ENCODE peak calls at places on chromosomes 1 and 21, in six cellular contexts. G is body of pancreas; R is uterus; O is CD4-positive, alpha-beta T cell; U is substantia nigra; D is right cardiac atrium. Y is an unnamed sample.

GRCh38 chr1:100604372-100604771 is 66.4 kb downstream of the GPR88 start:
- DNase-seq in U (no peak), G (no peak), R (no peak), O (no peak), D (no peak), Y (no peak)

GRCh38 chr1:119007672-119008482 is 19.7 kb upstream of the TBX15 start:
- DNase-seq in O (no peak), U (no peak), D (no peak), G (no peak), R (no peak), Y (no peak)

GRCh38 chr1:33281554-33282303 is 25.4 kb downstream of the ZNF362 start:
- DNase-seq in D (no peak), G (peak; percentile 7), O (no peak), R (no peak), U (no peak), Y (no peak)

GRCh38 chr1:88079036-88079435 is 605.0 kb upstream of the PKN2 start:
- DNase-seq in G (no peak), R (no peak), D (peak; percentile 24), O (no peak), U (no peak), Y (no peak)

GRCh38 chr1:27724961-27725373 is 794 bp upstream of the FAM76A start:
- DNase-seq in G (peak; percentile 19), U (peak; percentile 10), R (no peak), O (peak; percentile 35), D (peak; percentile 71), Y (peak; percentile 4)

GRCh38 chr1:89780721-89781120 is 40.1 kb upstream of the LRRC8D start:
- DNase-seq in D (no peak), R (no peak), O (no peak), U (no peak), G (no peak), Y (peak; percentile 80)

GRCh38 chr1:66617362-66617761 is 83.4 kb downstream of the SGIP1 start:
- DNase-seq in G (no peak), O (no peak), R (no peak), D (no peak), U (no peak), Y (no peak)

GRCh38 chr1:157831968-157832626 is 9.5 kb downstream of the CD5L start:
- DNase-seq in U (no peak), G (no peak), O (no peak), D (no peak), R (no peak), Y (no peak)

GRCh38 chr1:109923131-109923945 is 12.7 kb downstream of the CSF1 start:
- DNase-seq in O (no peak), U (no peak), R (no peak), D (no peak), G (no peak), Y (no peak)

GRCh38 chr1:2237773-2238172 is 9.7 kb downstream of the SKI start:
- DNase-seq in O (no peak), R (no peak), D (peak; percentile 70), U (no peak), G (no peak), Y (no peak)

GRCh38 chr21:38156200-38156599 is 100.6 kb upstream of the KCNJ15 start:
- DNase-seq in R (no peak), G (no peak), D (no peak), O (no peak), U (no peak), Y (no peak)

GRCh38 chr1:207298666-207299065 is 22.8 kb upstream of the CD55 start:
- DNase-seq in U (no peak), R (no peak), D (no peak), G (no peak), O (no peak), Y (peak; percentile 9)

GRCh38 chr1:7578206-7578605 is 192.9 kb upstream of the VAMP3 start:
- DNase-seq in U (no peak), O (no peak), G (no peak), D (no peak), R (no peak), Y (no peak)

GRCh38 chr1:107058245-107059032 is 2.0 kb downstream of the PRMT6 start:
- DNase-seq in G (no peak), R (no peak), O (no peak), D (no peak), U (no peak), Y (no peak)

GRCh38 chr1:156368889-156369684 is at the start of gene RHBG:
- DNase-seq in D (peak; percentile 72), G (peak; percentile 89), U (no peak), O (no peak), R (no peak), Y (no peak)

GRCh38 chr1:159943908-159944622 is 1.3 kb downstream of the IGSF9 start:
- DNase-seq in U (no peak), D (no peak), R (no peak), O (no peak), G (no peak), Y (no peak)

GRCh38 chr1:223393275-223394214 is at the start of gene CCDC185:
- DNase-seq in D (peak; percentile 52), G (peak; percentile 21), R (no peak), U (no peak), O (no peak), Y (no peak)

GRCh38 chr1:91781916-91782622 is 103.9 kb downstream of the TGFBR3 start:
- DNase-seq in D (no peak), O (no peak), G (no peak), R (peak; percentile 15), U (no peak), Y (no peak)

GRCh38 chr1:113976609-113977278 is 2.5 kb upstream of the OLFML3 start:
- DNase-seq in G (no peak), U (no peak), R (peak; percentile 50), O (no peak), D (peak; percentile 54), Y (no peak)

GRCh38 chr1:234691567-234691966 is 81.6 kb upstream of the IRF2BP2 start:
- DNase-seq in G (no peak), O (no peak), R (no peak), D (no peak), U (no peak), Y (no peak)

GRCh38 chr1:209879539-209879938 is 51.8 kb downstream of the UTP25 start:
- DNase-seq in D (no peak), G (no peak), R (no peak), U (no peak), O (no peak), Y (peak; percentile 91)

GRCh38 chr1:72845342-72845741 is 563.0 kb upstream of the NEGR1 start:
- DNase-seq in O (no peak), G (no peak), R (no peak), D (no peak), U (no peak), Y (no peak)

GRCh38 chr1:95309031-95309459 is 75.0 kb downstream of the RWDD3 start:
- DNase-seq in U (no peak), G (peak; percentile 15), R (no peak), O (no peak), D (peak; percentile 37), Y (peak; percentile 74)

GRCh38 chr1:52825868-52826267 is 16.7 kb upstream of the ZYG11A start:
- DNase-seq in O (no peak), D (no peak), R (no peak), G (no peak), U (no peak), Y (no peak)

GRCh38 chr1:94071956-94072355 is 49.0 kb downstream of the ABCA4 start:
- DNase-seq in O (no peak), G (peak; percentile 30), U (no peak), R (no peak), D (no peak), Y (no peak)

GRCh38 chr1:21764615-21765423 is 18.1 kb downstream of the USP48 start:
- DNase-seq in G (peak; percentile 80), O (no peak), D (peak; percentile 83), R (peak; percentile 43), U (no peak), Y (no peak)

GRCh38 chr1:118990513-118991131 is 2.5 kb upstream of the TBX15 start:
- DNase-seq in D (no peak), G (no peak), O (no peak), R (no peak), U (no peak), Y (no peak)

GRCh38 chr1:3664700-3665375 is 12.5 kb downstream of the TP73 start:
- DNase-seq in O (no peak), G (no peak), R (no peak), U (no peak), D (peak; percentile 3), Y (no peak)

GRCh38 chr1:213649373-213649772 is 338.4 kb upstream of the PROX1 start:
- DNase-seq in O (no peak), D (no peak), G (no peak), R (no peak), U (no peak), Y (no peak)

GRCh38 chr1:234262754-234263105 is 110.5 kb upstream of the COA6 start:
- DNase-seq in O (no peak), R (no peak), D (no peak), G (peak; percentile 92), U (no peak), Y (peak; percentile 40)

GRCh38 chr1:15966081-15966955 is 9.6 kb downstream of the ZBTB17 start:
- DNase-seq in O (peak; percentile 51), D (peak; percentile 74), G (peak; percentile 32), R (no peak), U (no peak), Y (peak; percentile 46)

GRCh38 chr1:193494368-193494767 is 308.0 kb upstream of the B3GALT2 start:
- DNase-seq in D (no peak), O (no peak), R (no peak), U (no peak), G (no peak), Y (no peak)